ENCODE peak calls at places on chromosomes 7 and 10, in four cellular contexts. E is IMR-90, K is K562, L is H1. M is an unnamed sample.

GRCh38 chr7:51014811-51015210 is 232.1 kb upstream of the GRB10 start:
- DNase-seq in K (no peak), L (no peak), E (no peak), M (no peak)

GRCh38 chr10:55631071-55631654 is 729.9 kb downstream of the ZWINT start:
- DNase-seq in L (no peak), E (no peak), K (peak; percentile 10), M (no peak)

GRCh38 chr10:71419002-71419540 is 22.4 kb downstream of the CDH23 start:
- DNase-seq in L (no peak), E (no peak), K (no peak), M (no peak)

GRCh38 chr7:13989138-13989943 is at the start of gene ETV1:
- DNase-seq in L (peak; percentile 89), E (peak; percentile 60), K (peak; percentile 86), M (no peak)

GRCh38 chr10:103843045-103843444 is 12.3 kb downstream of the SH3PXD2A start:
- DNase-seq in E (no peak), K (no peak), L (no peak), M (no peak)

GRCh38 chr7:13948019-13948781 is 41.3 kb downstream of the ETV1 start:
- DNase-seq in E (no peak), K (no peak), L (no peak), M (no peak)

GRCh38 chr10:70232155-70232858 is 922 bp downstream of the PPA1 start:
- DNase-seq in K (peak; percentile 49), L (no peak), E (peak; percentile 60), M (no peak)

GRCh38 chr7:64465551-64465950 is 97.3 kb downstream of the ZNF680 start:
- DNase-seq in E (no peak), K (no peak), L (no peak), M (no peak)

GRCh38 chr7:148782757-148783456 is 84.2 kb downstream of the CUL1 start:
- DNase-seq in E (no peak), L (no peak), K (no peak), M (no peak)

GRCh38 chr7:45514944-45515343 is 59.2 kb upstream of the ADCY1 start:
- DNase-seq in E (no peak), K (no peak), L (no peak), M (no peak)

GRCh38 chr10:28777911-28778310 is 100.6 kb downstream of the BAMBI start:
- DNase-seq in K (no peak), E (no peak), L (no peak), M (no peak)

GRCh38 chr7:73354196-73354595 is 26.2 kb downstream of the FKBP6 start:
- DNase-seq in K (no peak), E (no peak), L (no peak), M (no peak)

GRCh38 chr7:39271386-39271785 is 293.7 kb downstream of the POU6F2 start:
- DNase-seq in L (no peak), E (no peak), K (no peak), M (no peak)

GRCh38 chr7:30935569-30935877 is 23.9 kb downstream of the AQP1 start:
- DNase-seq in E (no peak), L (no peak), K (peak; percentile 10), M (no peak)

GRCh38 chr10:108166401-108166800 is 1001.9 kb upstream of the SORCS1 start:
- DNase-seq in E (no peak), L (no peak), K (no peak), M (no peak)

GRCh38 chr7:124515431-124515830 is 250.2 kb downstream of the GPR37 start:
- DNase-seq in K (no peak), E (no peak), L (no peak), M (no peak)

GRCh38 chr7:20301311-20301939 is 29.3 kb upstream of the ITGB8 start:
- DNase-seq in L (no peak), K (no peak), E (peak; percentile 75), M (no peak)

GRCh38 chr7:159103382-159104187 is 41.1 kb downstream of the VIPR2 start:
- DNase-seq in E (no peak), L (no peak), K (no peak), M (no peak)

DNA sequence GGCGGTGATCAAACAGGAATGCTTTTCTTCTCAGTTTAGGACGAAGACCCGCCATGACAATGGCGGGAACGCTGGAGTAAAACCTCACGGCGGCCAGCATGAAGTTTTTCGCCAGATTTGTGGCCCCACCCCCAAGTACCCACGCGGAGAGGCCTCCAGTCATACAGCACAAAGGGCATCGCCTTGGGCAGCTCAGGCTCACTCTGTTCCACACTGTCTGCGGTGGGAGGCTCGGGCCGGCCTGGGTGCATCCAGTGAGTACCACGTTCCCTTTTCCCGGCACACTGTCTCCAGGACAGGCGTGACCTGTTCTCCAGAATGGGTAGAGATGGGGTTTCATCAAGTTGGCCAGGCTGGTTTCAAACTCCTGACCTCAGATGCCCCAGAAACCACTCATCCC is 27.3 kb downstream of the ASB13 start:
- DNase-seq in E (no peak), L (no peak), K (no peak), M (no peak)
- H2AFZ ChIP-seq in E (peak overlapping the region; percentile 30), L (no peak overlapping the region), K (no peak overlapping the region), M (no peak overlapping the region)

DNA sequence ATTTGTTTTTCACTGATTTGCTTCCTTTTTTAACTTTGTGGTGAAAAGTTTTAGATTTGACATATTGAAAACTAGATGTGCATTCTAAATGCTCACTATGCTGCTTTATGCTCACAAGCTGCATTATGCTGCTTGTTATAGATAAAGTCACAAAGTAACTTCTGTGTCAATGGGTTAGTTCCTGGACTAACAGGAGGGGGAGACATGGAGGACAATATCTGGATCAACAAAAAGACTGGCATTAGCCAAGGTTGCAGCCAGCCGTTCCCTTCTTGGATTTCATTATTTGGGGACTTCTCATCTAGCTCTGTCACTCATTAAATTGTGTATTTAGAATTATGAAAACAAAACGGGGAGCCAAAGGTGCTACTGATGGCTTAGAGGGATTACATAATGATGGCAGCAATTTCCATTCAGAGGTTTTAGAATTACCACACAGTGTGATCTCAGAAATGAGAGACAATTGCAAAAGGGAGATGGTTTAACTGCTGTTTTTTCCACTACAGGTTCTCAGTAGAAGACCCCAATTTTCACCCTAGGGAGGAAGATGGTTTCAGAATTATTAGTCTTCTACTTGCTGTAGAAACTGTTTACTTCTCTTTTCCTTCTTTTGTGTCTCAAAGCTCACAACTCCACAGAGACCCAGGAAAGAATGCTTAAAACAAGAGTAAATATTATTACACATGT is 226.6 kb downstream of the INHBA start:
- DNase-seq in L (no peak), E (no peak), K (no peak), M (peak; percentile 9)
- TF ChIP-seq CHD1 in L (no peak), E (no peak), K (no peak), M (no peak)

GRCh38 chr10:22252801-22253577 is 35.2 kb upstream of the EBLN1 start:
- DNase-seq in L (no peak), K (no peak), E (no peak), M (no peak)
- H2AFZ ChIP-seq in L (peak overlapping the region; percentile 16), K (no peak overlapping the region), E (peak overlapping the region; percentile 96), M (peak overlapping the region; percentile 89)

DNA sequence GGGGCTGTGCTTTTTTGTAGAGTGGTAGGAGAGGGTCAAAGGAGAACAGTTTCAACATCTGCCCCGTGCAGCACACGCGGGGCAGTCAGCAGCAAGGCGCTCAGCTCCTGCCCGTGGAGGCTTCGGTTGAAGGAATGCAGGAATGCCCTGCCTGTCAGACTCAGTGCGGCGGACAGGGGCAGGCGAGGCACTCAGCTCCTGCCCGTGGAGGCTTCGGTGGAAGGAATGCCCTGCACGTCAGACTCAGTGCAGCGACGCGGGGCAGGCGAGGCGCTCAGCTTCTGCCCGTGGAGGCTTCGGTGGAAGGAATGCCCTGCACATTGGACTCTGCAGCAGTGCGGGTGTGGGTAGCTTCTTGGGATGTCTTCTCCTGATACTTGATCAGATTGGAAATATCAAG is 37.0 kb downstream of the PPP2R2D start:
- DNase-seq in K (no peak), L (no peak), E (no peak), M (no peak)
- TF ChIP-seq CHD1 in K (no peak), L (no peak), E (no peak), M (no peak)

DNA sequence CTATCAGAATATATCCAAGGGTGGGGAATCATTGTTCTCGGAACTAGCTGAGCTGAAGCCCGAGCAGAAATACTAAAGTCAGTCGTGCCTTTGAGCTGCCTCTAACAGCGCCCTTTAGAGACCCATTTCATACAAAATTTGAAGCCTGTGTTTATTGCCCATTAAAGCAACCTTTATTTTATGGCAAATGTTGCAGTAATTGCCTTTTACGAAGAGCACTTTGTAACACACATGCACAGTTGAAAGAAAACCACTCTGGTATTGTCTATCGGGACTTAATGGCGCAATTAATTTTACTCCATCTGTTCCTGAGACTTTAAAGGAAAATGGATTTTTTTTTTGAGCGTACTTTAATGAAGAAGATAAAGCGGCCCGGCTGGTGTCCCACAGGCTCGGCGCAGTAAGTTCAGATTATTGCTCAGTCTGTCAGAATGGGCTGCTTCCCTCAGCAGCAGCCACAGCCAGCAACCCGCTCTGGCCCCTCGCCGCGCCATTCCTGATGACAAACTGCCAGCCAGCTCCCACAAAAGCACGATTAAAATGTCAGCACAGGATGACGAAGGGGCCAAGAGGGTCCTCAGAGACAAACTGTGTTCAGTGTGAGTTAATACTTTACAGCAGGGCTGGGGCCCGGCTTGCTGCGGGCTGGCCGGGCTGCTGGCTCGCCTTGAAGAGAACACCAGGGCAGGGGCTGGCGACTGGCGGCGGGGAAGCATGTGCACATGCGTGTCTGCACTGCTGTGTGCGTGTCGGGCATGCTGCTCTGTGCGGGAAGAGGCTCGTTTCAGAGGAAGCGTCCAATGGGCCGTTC is 501.1 kb upstream of the GALNT17 start:
- DNase-seq in K (no peak), E (peak; percentile 66), L (no peak), M (no peak)
- H2AFZ ChIP-seq in K (no peak overlapping the region), E (peak overlapping the region; percentile 91), L (no peak overlapping the region), M (no peak overlapping the region)

DNA sequence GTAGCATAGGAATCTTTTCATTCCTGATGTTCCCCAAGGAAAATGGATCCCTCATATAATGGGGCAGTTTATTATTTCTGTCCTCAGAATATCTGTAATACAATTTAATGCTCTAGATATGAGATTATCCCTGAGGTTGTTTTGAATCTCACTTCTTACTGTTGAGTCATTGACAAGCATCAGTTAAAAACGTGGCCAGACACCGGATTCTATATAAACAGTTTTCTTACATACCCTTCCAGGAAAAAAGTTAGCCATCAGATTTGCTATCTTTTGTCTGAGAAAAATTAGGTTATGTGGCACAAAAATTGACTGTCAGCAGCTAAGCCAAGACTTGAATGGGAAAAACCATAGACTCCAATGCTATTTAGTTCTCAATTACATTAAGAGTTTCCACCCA is 539.8 kb upstream of the CELF2 start:
- DNase-seq in K (no peak), L (no peak), E (peak; percentile 54), M (no peak)
- TF ChIP-seq CHD1 in K (no peak), L (no peak), E (no peak), M (no peak)

GRCh38 chr7:68689087-68689433 is 909.2 kb upstream of the AUTS2 start:
- DNase-seq in K (no peak), L (no peak), E (no peak), M (no peak)
- H2AFZ ChIP-seq in K (no peak overlapping the region), L (no peak overlapping the region), E (no peak overlapping the region), M (no peak overlapping the region)

GRCh38 chr7:33516634-33517033 is 387.3 kb downstream of the BBS9 start:
- DNase-seq in K (no peak), E (no peak), L (no peak), M (no peak)

GRCh38 chr7:33511735-33512134 is 382.4 kb downstream of the BBS9 start:
- DNase-seq in E (no peak), K (no peak), L (no peak), M (peak; percentile 15)

DNA sequence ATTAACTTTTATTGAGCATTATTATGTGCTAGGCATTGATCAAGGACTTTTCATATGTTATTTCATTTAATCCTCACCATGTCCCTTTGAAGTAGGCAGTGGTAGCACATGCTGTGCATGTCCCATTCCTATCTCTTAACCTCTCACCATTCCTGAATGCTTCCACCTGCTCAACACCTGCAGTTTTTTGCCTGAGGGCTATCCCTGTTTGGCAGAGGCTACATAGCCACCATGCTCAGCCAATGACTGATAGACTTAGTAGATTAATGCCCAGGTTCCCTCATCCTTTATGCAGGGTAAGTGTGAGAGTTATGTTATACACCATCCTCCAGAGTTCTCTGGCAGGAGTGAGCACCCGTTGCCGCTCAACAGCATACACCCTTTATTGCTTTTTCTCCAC is 387.8 kb downstream of the BBS9 start:
- DNase-seq in E (no peak), L (no peak), K (no peak), M (no peak)
- TF ChIP-seq CHD1 in E (no peak), L (no peak), K (no peak), M (no peak)

M was measured in GM12878.